ENCODE peak calls at places on chromosomes 5 and 9, in four cellular contexts. W is stimulated activated CD8-positive, alpha-beta memory T cell treated with anti-CD3 and anti-CD28 coated beads, Interleukin-2, amount 100 ng/mL, for 48 hours; M is fibroblast of pulmonary artery; G is GM04503. E is an unnamed sample.

GRCh38 chr5:97797994-97798451 is 615.0 kb upstream of the RIOK2 start:
- DNase-seq in W (no peak), M (peak; percentile 55), G (no peak), E (no peak)

GRCh38 chr9:137461663-137462395 is 2.7 kb upstream of the NSMF start:
- DNase-seq in G (no peak), M (peak; percentile 35), W (peak; percentile 84), E (peak; percentile 94)

GRCh38 chr9:16712800-16713199 is 157.7 kb downstream of the BNC2 start:
- DNase-seq in G (no peak), W (no peak), M (no peak), E (no peak)

GRCh38 chr5:5418764-5419163 is 3.7 kb upstream of the ICE1 start:
- DNase-seq in G (no peak), W (no peak), M (no peak), E (no peak)

GRCh38 chr5:159345336-159345735 is 15.0 kb upstream of the IL12B start:
- DNase-seq in G (no peak), M (no peak), W (no peak), E (no peak)

GRCh38 chr9:75998107-75998780 is 107.8 kb downstream of the PCSK5 start:
- DNase-seq in W (no peak), G (no peak), M (no peak), E (no peak)

GRCh38 chr5:30331534-30331933 is 862.0 kb upstream of the CDH6 start:
- DNase-seq in G (no peak), W (no peak), M (no peak), E (no peak)

GRCh38 chr5:134577022-134577795 is 51.7 kb downstream of the JADE2 start:
- DNase-seq in M (peak; percentile 78), W (no peak), G (peak; percentile 39), E (no peak)

GRCh38 chr5:154755361-154756202 is at the start of gene LARP1:
- DNase-seq in M (peak; percentile 22), G (no peak), W (no peak), E (no peak)

GRCh38 chr9:3662671-3663070 is 136.9 kb upstream of the RFX3 start:
- DNase-seq in M (peak; percentile 22), W (no peak), G (no peak), E (no peak)

GRCh38 chr9:111825468-111826145 is 30.9 kb upstream of the SHOC1 start:
- DNase-seq in M (peak; percentile 62), G (no peak), W (no peak), E (no peak)